ENCODE peak calls at places on chromosomes 12 and 14, in four cellular contexts. One of them, this sample, is unnamed.

GRCh38 chr12:76451528-76451927 is 103.3 kb upstream of the BBS10 start:
- DNase-seq in activated CD4-positive, alpha-beta T cell treated with anti-CD3 and anti-CD28 coated beads, Interleukin-2, amount 50 U/mL, for 48 hours: no peak
- DNase-seq in CD8-positive, alpha-beta T cell: no peak
- DNase-seq in PC-9: no peak
- DNase-seq in this sample: no peak

GRCh38 chr14:51922624-51923023 is 62.2 kb downstream of the GNG2 start:
- DNase-seq in activated CD4-positive, alpha-beta T cell treated with anti-CD3 and anti-CD28 coated beads, Interleukin-2, amount 50 U/mL, for 48 hours: no peak
- DNase-seq in CD8-positive, alpha-beta T cell: no peak
- DNase-seq in PC-9: no peak
- DNase-seq in this sample: no peak

GRCh38 chr14:23399591-23399990 is 8.5 kb downstream of the MYH6 start:
- DNase-seq in activated CD4-positive, alpha-beta T cell treated with anti-CD3 and anti-CD28 coated beads, Interleukin-2, amount 50 U/mL, for 48 hours: no peak
- DNase-seq in CD8-positive, alpha-beta T cell: no peak
- DNase-seq in PC-9: no peak
- DNase-seq in this sample: no peak

GRCh38 chr12:125145196-125145595 is 80.0 kb downstream of the AACS start:
- DNase-seq in activated CD4-positive, alpha-beta T cell treated with anti-CD3 and anti-CD28 coated beads, Interleukin-2, amount 50 U/mL, for 48 hours: no peak
- DNase-seq in CD8-positive, alpha-beta T cell: no peak
- DNase-seq in PC-9: no peak
- DNase-seq in this sample: no peak

GRCh38 chr12:27914956-27915355 is 57.6 kb downstream of the PTHLH start:
- DNase-seq in activated CD4-positive, alpha-beta T cell treated with anti-CD3 and anti-CD28 coated beads, Interleukin-2, amount 50 U/mL, for 48 hours: no peak
- DNase-seq in CD8-positive, alpha-beta T cell: no peak
- DNase-seq in PC-9: no peak
- DNase-seq in this sample: no peak

GRCh38 chr14:81275995-81276698 is 55.4 kb upstream of the GTF2A1 start:
- DNase-seq in activated CD4-positive, alpha-beta T cell treated with anti-CD3 and anti-CD28 coated beads, Interleukin-2, amount 50 U/mL, for 48 hours: no peak
- DNase-seq in CD8-positive, alpha-beta T cell: no peak
- DNase-seq in PC-9: no peak
- DNase-seq in this sample: no peak

GRCh38 chr14:55103005-55103640 is 25.9 kb upstream of the LGALS3 start:
- DNase-seq in activated CD4-positive, alpha-beta T cell treated with anti-CD3 and anti-CD28 coated beads, Interleukin-2, amount 50 U/mL, for 48 hours: peak
- DNase-seq in CD8-positive, alpha-beta T cell: peak
- DNase-seq in PC-9: peak
- DNase-seq in this sample: no peak

GRCh38 chr12:59149995-59150642 is 229.8 kb upstream of the LRIG3 start:
- DNase-seq in activated CD4-positive, alpha-beta T cell treated with anti-CD3 and anti-CD28 coated beads, Interleukin-2, amount 50 U/mL, for 48 hours: no peak
- DNase-seq in CD8-positive, alpha-beta T cell: no peak
- DNase-seq in PC-9: peak
- DNase-seq in this sample: no peak

GRCh38 chr14:98966465-98967162 is 305.4 kb downstream of the BCL11B start:
- DNase-seq in activated CD4-positive, alpha-beta T cell treated with anti-CD3 and anti-CD28 coated beads, Interleukin-2, amount 50 U/mL, for 48 hours: no peak
- DNase-seq in CD8-positive, alpha-beta T cell: no peak
- DNase-seq in PC-9: no peak
- DNase-seq in this sample: no peak

GRCh38 chr12:6264402-6265037 is 46.0 kb upstream of the PLEKHG6 start:
- DNase-seq in activated CD4-positive, alpha-beta T cell treated with anti-CD3 and anti-CD28 coated beads, Interleukin-2, amount 50 U/mL, for 48 hours: no peak
- DNase-seq in CD8-positive, alpha-beta T cell: no peak
- DNase-seq in PC-9: no peak
- DNase-seq in this sample: no peak

GRCh38 chr12:18521461-18521860 is 216.4 kb downstream of the PLCZ1 start:
- DNase-seq in activated CD4-positive, alpha-beta T cell treated with anti-CD3 and anti-CD28 coated beads, Interleukin-2, amount 50 U/mL, for 48 hours: no peak
- DNase-seq in CD8-positive, alpha-beta T cell: no peak
- DNase-seq in PC-9: no peak
- DNase-seq in this sample: no peak

GRCh38 chr12:69514111-69514510 is 43.9 kb downstream of the FRS2 start:
- DNase-seq in activated CD4-positive, alpha-beta T cell treated with anti-CD3 and anti-CD28 coated beads, Interleukin-2, amount 50 U/mL, for 48 hours: no peak
- DNase-seq in CD8-positive, alpha-beta T cell: no peak
- DNase-seq in PC-9: no peak
- DNase-seq in this sample: no peak

GRCh38 chr12:43332977-43333649 is 218.9 kb downstream of the ADAMTS20 start:
- DNase-seq in activated CD4-positive, alpha-beta T cell treated with anti-CD3 and anti-CD28 coated beads, Interleukin-2, amount 50 U/mL, for 48 hours: no peak
- DNase-seq in CD8-positive, alpha-beta T cell: no peak
- DNase-seq in PC-9: no peak
- DNase-seq in this sample: no peak

GRCh38 chr14:71103662-71104484 is 196.6 kb downstream of the PCNX1 start:
- DNase-seq in activated CD4-positive, alpha-beta T cell treated with anti-CD3 and anti-CD28 coated beads, Interleukin-2, amount 50 U/mL, for 48 hours: no peak
- DNase-seq in CD8-positive, alpha-beta T cell: no peak
- DNase-seq in PC-9: no peak
- DNase-seq in this sample: peak

GRCh38 chr12:86647800-86648199 is 391.6 kb upstream of the MGAT4C start:
- DNase-seq in activated CD4-positive, alpha-beta T cell treated with anti-CD3 and anti-CD28 coated beads, Interleukin-2, amount 50 U/mL, for 48 hours: no peak
- DNase-seq in CD8-positive, alpha-beta T cell: no peak
- DNase-seq in PC-9: no peak
- DNase-seq in this sample: no peak

GRCh38 chr12:28026701-28027100 is 54.2 kb upstream of the PTHLH start:
- DNase-seq in activated CD4-positive, alpha-beta T cell treated with anti-CD3 and anti-CD28 coated beads, Interleukin-2, amount 50 U/mL, for 48 hours: no peak
- DNase-seq in CD8-positive, alpha-beta T cell: no peak
- DNase-seq in PC-9: peak
- DNase-seq in this sample: no peak

GRCh38 chr12:38544357-38545066 is 227.9 kb downstream of the ALG10B start:
- DNase-seq in activated CD4-positive, alpha-beta T cell treated with anti-CD3 and anti-CD28 coated beads, Interleukin-2, amount 50 U/mL, for 48 hours: no peak
- DNase-seq in CD8-positive, alpha-beta T cell: no peak
- DNase-seq in PC-9: no peak
- DNase-seq in this sample: no peak

GRCh38 chr14:72451081-72451972 is 442.6 kb downstream of the DPF3 start:
- DNase-seq in activated CD4-positive, alpha-beta T cell treated with anti-CD3 and anti-CD28 coated beads, Interleukin-2, amount 50 U/mL, for 48 hours: peak
- DNase-seq in CD8-positive, alpha-beta T cell: no peak
- DNase-seq in PC-9: no peak
- DNase-seq in this sample: peak

GRCh38 chr12:69028941-69029729 is 96.2 kb upstream of the CPM start:
- DNase-seq in activated CD4-positive, alpha-beta T cell treated with anti-CD3 and anti-CD28 coated beads, Interleukin-2, amount 50 U/mL, for 48 hours: no peak
- DNase-seq in CD8-positive, alpha-beta T cell: no peak
- DNase-seq in PC-9: no peak
- DNase-seq in this sample: no peak

GRCh38 chr12:48995061-48995879 is 3.9 kb downstream of the DDN start:
- DNase-seq in activated CD4-positive, alpha-beta T cell treated with anti-CD3 and anti-CD28 coated beads, Interleukin-2, amount 50 U/mL, for 48 hours: peak
- DNase-seq in CD8-positive, alpha-beta T cell: no peak
- DNase-seq in PC-9: peak
- DNase-seq in this sample: peak

GRCh38 chr14:44895716-44896115 is 66.0 kb downstream of the KLHL28 start:
- DNase-seq in activated CD4-positive, alpha-beta T cell treated with anti-CD3 and anti-CD28 coated beads, Interleukin-2, amount 50 U/mL, for 48 hours: no peak
- DNase-seq in CD8-positive, alpha-beta T cell: no peak
- DNase-seq in PC-9: no peak
- DNase-seq in this sample: no peak

GRCh38 chr14:37901978-37902377 is 305.7 kb upstream of the SSTR1 start:
- DNase-seq in activated CD4-positive, alpha-beta T cell treated with anti-CD3 and anti-CD28 coated beads, Interleukin-2, amount 50 U/mL, for 48 hours: no peak
- DNase-seq in CD8-positive, alpha-beta T cell: no peak
- DNase-seq in PC-9: no peak
- DNase-seq in this sample: no peak

GRCh38 chr12:63276537-63277365 is 125.8 kb upstream of the AVPR1A start:
- DNase-seq in activated CD4-positive, alpha-beta T cell treated with anti-CD3 and anti-CD28 coated beads, Interleukin-2, amount 50 U/mL, for 48 hours: no peak
- DNase-seq in CD8-positive, alpha-beta T cell: no peak
- DNase-seq in PC-9: peak
- DNase-seq in this sample: no peak